ENCODE peak calls at places on chromosomes 6 and 20, in six cellular contexts. O is ovary, X is brain microvascular endothelial cell, P is vagina, R is bronchial epithelial cell, S is breast epithelium. G is an unnamed sample.

GRCh38 chr20:61954276-61955021 is 111.2 kb downstream of the TAF4 start:
- DNase-seq in O (no peak), S (peak; percentile 34), R (no peak), P (no peak), X (no peak), G (no peak)

GRCh38 chr6:25053875-25054371 is 118.2 kb upstream of the RIPOR2 start:
- DNase-seq in R (no peak), S (no peak), P (no peak), X (no peak), O (no peak), G (peak; percentile 46)

GRCh38 chr6:109718991-109719390 is 27.9 kb downstream of the FIG4 start:
- DNase-seq in S (no peak), R (peak; percentile 62), X (peak; percentile 47), P (no peak), O (no peak), G (no peak)

GRCh38 chr6:148746363-148747144 is at the start of gene UST:
- DNase-seq in S (peak; percentile 68), P (no peak), X (peak; percentile 90), O (peak; percentile 86), R (peak; percentile 65), G (peak; percentile 75)

GRCh38 chr20:39195495-39196129 is 233.5 kb downstream of the DHX35 start:
- DNase-seq in P (no peak), X (no peak), R (no peak), O (no peak), S (no peak), G (no peak)

GRCh38 chr6:13531956-13532355 is 42.4 kb upstream of the SIRT5 start:
- DNase-seq in X (no peak), P (no peak), R (no peak), O (no peak), S (no peak), G (no peak)

GRCh38 chr6:1827984-1828793 is 218.5 kb downstream of the FOXC1 start:
- DNase-seq in O (no peak), P (no peak), X (no peak), R (no peak), S (no peak), G (no peak)

GRCh38 chr6:149127212-149127611 is 190.3 kb upstream of the TAB2 start:
- DNase-seq in O (no peak), R (peak; percentile 40), S (no peak), X (no peak), P (no peak), G (no peak)

GRCh38 chr6:127586372-127586771 is 9.4 kb downstream of the C6orf58 start:
- DNase-seq in S (no peak), X (no peak), P (no peak), O (no peak), R (peak; percentile 73), G (no peak)

GRCh38 chr6:137271245-137272183 is 52.3 kb upstream of the IFNGR1 start:
- DNase-seq in R (peak; percentile 70), P (no peak), O (no peak), S (no peak), X (peak; percentile 24), G (no peak)

GRCh38 chr20:23582293-23582692 is 14.0 kb upstream of the CST9L start:
- DNase-seq in O (no peak), X (no peak), S (no peak), R (no peak), P (no peak), G (no peak)

GRCh38 chr20:61061981-61062380 is 190.1 kb upstream of the CDH4 start:
- DNase-seq in X (no peak), P (no peak), O (no peak), R (no peak), S (no peak), G (no peak)

GRCh38 chr6:125910518-125910917 is 46.1 kb upstream of the HINT3 start:
- DNase-seq in R (peak; percentile 68), S (no peak), X (no peak), O (no peak), P (no peak), G (peak; percentile 54)

GRCh38 chr6:154223296-154223695 is 133.3 kb downstream of the IPCEF1 start:
- DNase-seq in P (no peak), O (no peak), S (no peak), R (no peak), X (no peak), G (no peak)

GRCh38 chr6:4974962-4975361 is 28.9 kb downstream of the RPP40 start:
- DNase-seq in X (no peak), R (no peak), S (no peak), P (no peak), O (no peak), G (no peak)

GRCh38 chr6:116461563-116462507 is 660 bp downstream of the CALHM6 start:
- DNase-seq in P (no peak), S (no peak), O (peak; percentile 66), X (no peak), R (no peak), G (peak; percentile 78)

GRCh38 chr6:41039060-41039998 is at the start of gene UNC5CL:
- DNase-seq in P (no peak), O (no peak), X (peak; percentile 20), R (peak; percentile 63), S (no peak), G (peak; percentile 75)

GRCh38 chr20:62899633-62900051 is 26.7 kb downstream of the DIDO1 start:
- DNase-seq in R (no peak), P (no peak), X (no peak), S (no peak), O (no peak), G (no peak)

GRCh38 chr20:44186674-44187053 is 324 bp downstream of the JPH2 start:
- DNase-seq in R (no peak), O (no peak), S (no peak), X (no peak), P (no peak), G (no peak)

GRCh38 chr20:55415567-55416142 is 589.7 kb downstream of the CBLN4 start:
- DNase-seq in S (no peak), P (no peak), R (peak; percentile 60), O (no peak), X (no peak), G (no peak)

GRCh38 chr6:40852667-40853383 is 186.2 kb downstream of the UNC5CL start:
- DNase-seq in X (no peak), S (no peak), P (no peak), O (no peak), R (peak; percentile 9), G (peak; percentile 15)

DNA sequence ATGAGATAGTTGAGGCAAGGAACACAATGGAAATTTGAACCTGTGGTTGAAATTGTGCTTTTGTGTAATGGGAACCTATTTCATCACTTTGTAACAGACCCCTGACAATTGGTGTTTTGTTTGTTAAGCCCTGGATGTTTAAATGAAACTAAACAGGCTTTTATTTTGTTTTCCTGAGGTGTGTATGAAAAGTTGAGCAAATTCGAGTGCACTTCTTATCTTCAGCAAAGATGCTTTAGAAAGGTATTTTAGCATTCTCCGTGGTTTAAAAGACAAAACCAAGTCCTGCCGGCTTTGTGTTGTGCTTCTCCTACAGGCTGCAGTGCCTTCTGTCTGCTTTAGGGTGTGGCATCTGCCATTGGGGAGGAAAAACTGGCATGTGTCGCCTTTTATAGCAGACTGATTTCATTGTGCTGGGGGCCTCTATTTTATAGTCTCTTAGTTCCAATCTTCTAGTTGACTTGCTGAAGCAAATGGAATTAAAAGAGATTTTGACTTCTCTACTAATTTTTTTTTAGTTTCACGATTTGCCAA is 2.2 kb upstream of the ARID1B start:
- DNase-seq in P (no peak), R (peak; percentile 31), S (no peak), X (no peak), O (no peak), G (no peak)
- TF ChIP-seq CTCF in P (no peak), R (no peak), S (no peak), X (peak; percentile 8), O (no peak), G (no peak)

DNA sequence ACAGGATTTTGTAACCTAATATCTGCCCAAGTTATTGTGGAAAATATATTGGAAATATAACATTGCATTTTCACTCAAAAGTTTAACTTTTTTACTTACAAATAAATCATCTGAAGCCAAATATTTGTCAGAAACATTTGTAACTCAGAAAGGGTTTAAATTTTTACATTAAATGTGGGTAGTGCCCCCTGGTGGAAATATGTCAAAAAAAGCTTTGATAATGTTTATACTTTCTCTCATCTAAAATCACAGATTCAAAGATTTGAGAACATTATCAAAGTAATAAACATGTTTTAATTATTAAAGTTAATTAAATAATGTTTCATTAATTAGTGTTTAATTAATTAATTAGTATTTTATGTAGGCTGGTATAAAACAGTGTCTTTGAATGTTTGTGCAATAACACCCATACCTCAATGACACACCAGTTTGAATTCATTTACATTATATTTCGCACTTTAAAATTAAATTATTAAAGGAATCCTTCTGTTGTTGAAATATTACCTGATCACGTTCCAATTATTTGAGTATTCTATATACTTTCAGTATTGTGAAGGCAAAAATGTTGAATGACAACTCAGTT is 320.1 kb upstream of the FKBP1C start:
- DNase-seq in S (no peak), O (no peak), R (peak; percentile 5), P (no peak), X (no peak), G (peak; percentile 3)
- TF ChIP-seq CTCF in S (no peak), O (no peak), R (no peak), P (no peak), X (no peak), G (no peak)

GRCh38 chr20:53413188-53413631 is 180.4 kb downstream of the ZNF217 start:
- DNase-seq in P (no peak), X (no peak), R (peak; percentile 27), O (no peak), S (no peak), G (peak; percentile 86)
- TF ChIP-seq CTCF in P (no peak), X (peak; percentile 25), R (peak; percentile 74), O (no peak), S (no peak), G (peak; percentile 80)

GRCh38 chr6:166999845-167000253 is 652 bp downstream of the CEP43 start:
- DNase-seq in X (no peak), S (no peak), P (no peak), O (no peak), R (no peak), G (no peak)

GRCh38 chr6:166997348-166997747 is 1.8 kb upstream of the CEP43 start:
- DNase-seq in X (no peak), R (no peak), S (no peak), P (no peak), O (no peak), G (no peak)

GRCh38 chr6:166997768-166998255 is 1.4 kb upstream of the CEP43 start:
- DNase-seq in X (peak; percentile 76), S (peak; percentile 78), O (peak; percentile 68), P (no peak), R (peak; percentile 84), G (peak; percentile 61)

GRCh38 chr6:166999145-166999844 is at the start of gene CEP43:
- DNase-seq in X (peak; percentile 90), R (peak; percentile 79), O (peak; percentile 97), S (peak; percentile 88), P (no peak), G (peak; percentile 99)

DNA sequence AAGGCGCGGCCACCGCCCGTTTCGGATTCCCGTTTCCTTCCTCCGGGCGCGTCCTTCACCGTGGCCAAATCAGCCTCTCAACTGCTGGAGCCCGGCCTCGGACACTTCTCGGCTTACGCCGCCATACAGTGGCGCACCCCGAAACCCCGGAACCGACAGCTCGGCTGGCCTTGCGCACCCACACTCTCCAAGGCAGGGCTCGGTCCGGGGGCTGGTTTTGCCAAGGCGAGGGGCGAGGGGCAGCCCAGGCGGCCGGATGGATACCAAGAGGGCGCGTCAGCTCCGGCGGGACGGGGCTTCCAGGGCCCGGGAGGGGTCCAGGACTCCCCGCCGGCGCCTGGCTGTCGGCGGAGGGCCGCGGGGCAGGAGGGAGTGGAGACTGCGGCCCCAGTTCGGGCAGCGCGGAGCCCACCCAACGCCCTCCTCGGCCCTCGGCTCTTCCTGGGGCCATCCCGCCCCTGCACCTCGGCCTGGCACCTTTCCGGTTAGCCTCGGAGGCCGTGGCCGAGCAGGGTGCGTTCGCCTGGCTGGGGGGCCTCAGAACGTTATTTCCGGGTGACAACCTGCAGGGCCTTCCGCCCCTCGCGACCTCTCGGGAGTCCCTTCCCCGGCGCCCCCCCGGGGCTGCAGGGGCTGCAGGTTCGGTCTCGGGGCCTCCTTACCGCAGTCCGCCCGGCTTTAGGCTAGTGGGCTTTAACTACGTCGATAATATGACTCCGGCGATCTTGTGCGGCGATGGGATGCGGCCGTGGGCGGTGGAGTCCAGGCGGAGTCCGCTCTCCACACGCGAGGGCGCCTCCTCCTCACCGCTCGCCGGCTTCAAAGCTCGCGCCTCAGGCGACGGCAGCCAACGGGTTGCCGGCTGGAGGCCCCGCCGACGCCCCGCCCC is 697 bp upstream of the CEP43 start:
- DNase-seq in P (no peak), X (peak; percentile 18), R (no peak), S (no peak), O (no peak), G (peak; percentile 46)
- TF ChIP-seq CTCF in P (no peak), X (no peak), R (no peak), S (no peak), O (no peak), G (no peak)